ENCODE peak calls at places on chromosomes 12 and 14, in five cellular contexts. Y is OCI-M1; K is left lobe of liver; U is CD4-positive, alpha-beta T cell; G is substantia nigra. A is an unnamed sample.
A peak's percentile ranks its signal among the peaks of the same experiment; 100 is the strongest.

GRCh38 chr14:34569750-34570149 is 30.2 kb upstream of the EAPP start:
- DNase-seq in U (no peak), Y (no peak), K (no peak), G (no peak), A (no peak)

GRCh38 chr12:83954939-83955601 is 957.5 kb downstream of the SLC6A15 start:
- DNase-seq in G (no peak), U (no peak), Y (peak; percentile 11), K (no peak), A (no peak)

GRCh38 chr12:106082216-106083175 is 56.3 kb downstream of the NUAK1 start:
- DNase-seq in G (no peak), Y (no peak), K (no peak), U (no peak), A (no peak)

GRCh38 chr12:96431067-96431466 is 30.8 kb upstream of the CDK17 start:
- DNase-seq in G (no peak), U (no peak), Y (no peak), K (no peak), A (no peak)

GRCh38 chr12:2845280-2845679 is 10.4 kb upstream of the NRIP2 start:
- DNase-seq in K (no peak), Y (no peak), U (no peak), G (no peak), A (no peak)

GRCh38 chr12:91767237-91767636 is 378.4 kb downstream of the BTG1 start:
- DNase-seq in Y (no peak), K (no peak), G (no peak), U (no peak), A (no peak)

GRCh38 chr12:104694711-104695110 is 238.0 kb downstream of the CHST11 start:
- DNase-seq in U (no peak), K (no peak), G (no peak), Y (no peak), A (no peak)

GRCh38 chr12:90126125-90126524 is 417.5 kb upstream of the ATP2B1 start:
- DNase-seq in K (no peak), U (no peak), Y (no peak), G (no peak), A (no peak)

GRCh38 chr12:1607940-1608782 is 13.8 kb upstream of the FBXL14 start:
- DNase-seq in K (no peak), Y (peak; percentile 76), U (no peak), G (no peak), A (no peak)

GRCh38 chr14:100606687-100607610 is 19.7 kb upstream of the BEGAIN start:
- DNase-seq in Y (no peak), U (no peak), G (no peak), K (no peak), A (no peak)

GRCh38 chr14:70821916-70822705 is 12.8 kb upstream of the MAP3K9 start:
- DNase-seq in Y (no peak), G (no peak), K (peak; percentile 65), U (peak; percentile 26), A (peak; percentile 47)

GRCh38 chr14:104386281-104386841 is 193.2 kb upstream of the C14orf180 start:
- DNase-seq in U (no peak), G (no peak), K (peak; percentile 33), Y (no peak), A (no peak)

GRCh38 chr14:55122441-55122986 is 6.5 kb upstream of the LGALS3 start:
- DNase-seq in U (no peak), K (no peak), Y (peak; percentile 61), G (no peak), A (no peak)

GRCh38 chr12:101839324-101840283 is 8.8 kb upstream of the GNPTAB start:
- DNase-seq in Y (peak; percentile 78), K (peak; percentile 55), U (peak; percentile 51), G (peak; percentile 44), A (peak; percentile 54)

GRCh38 chr12:32115404-32116104 is 8.9 kb downstream of the BICD1 start:
- DNase-seq in K (peak; percentile 52), U (no peak), G (peak; percentile 10), Y (peak; percentile 60), A (no peak)

GRCh38 chr12:132729541-132730320 is 19.1 kb downstream of the PGAM5 start:
- DNase-seq in U (no peak), Y (no peak), G (no peak), K (no peak), A (no peak)

GRCh38 chr14:23117371-23118020 is 1.6 kb downstream of the CEBPE start:
- DNase-seq in K (no peak), U (no peak), G (no peak), Y (no peak), A (no peak)

A was measured in midbrain.